ENCODE peak calls at places on chromosomes 7 and 10, in ten cellular contexts. One of them, this sample, is unnamed.

GRCh38 chr10:131857156-131858117 is 43.4 kb upstream of the PPP2R2D start:
- DNase-seq in NCI-H82: no peak
- DNase-seq in cerebellar nuclear complex: no peak
- DNase-seq in KG1: no peak
- DNase-seq in skeletal muscle cell: no peak
- DNase-seq in activated CD4-positive, alpha-beta T cell treated with anti-CD3 and anti-CD28 coated beads, Interleukin-2, amount 50 U/mL, for 1 hour: no peak
- DNase-seq in RWPE1: no peak
- DNase-seq in AG10803: no peak
- DNase-seq in ovary: no peak
- DNase-seq in ELF-1: no peak
- DNase-seq in this sample: no peak

GRCh38 chr10:93390691-93391090 is 91.4 kb downstream of the MYOF start:
- DNase-seq in NCI-H82: no peak
- DNase-seq in cerebellar nuclear complex: no peak
- DNase-seq in KG1: no peak
- DNase-seq in skeletal muscle cell: no peak
- DNase-seq in activated CD4-positive, alpha-beta T cell treated with anti-CD3 and anti-CD28 coated beads, Interleukin-2, amount 50 U/mL, for 1 hour: no peak
- DNase-seq in RWPE1: no peak
- DNase-seq in AG10803: peak; percentile 48
- DNase-seq in ovary: no peak
- DNase-seq in ELF-1: no peak
- DNase-seq in this sample: no peak

GRCh38 chr10:109974509-109975191 is 33.1 kb upstream of the ADD3 start:
- DNase-seq in NCI-H82: no peak
- DNase-seq in cerebellar nuclear complex: no peak
- DNase-seq in KG1: no peak
- DNase-seq in skeletal muscle cell: no peak
- DNase-seq in activated CD4-positive, alpha-beta T cell treated with anti-CD3 and anti-CD28 coated beads, Interleukin-2, amount 50 U/mL, for 1 hour: no peak
- DNase-seq in RWPE1: no peak
- DNase-seq in AG10803: no peak
- DNase-seq in ovary: no peak
- DNase-seq in ELF-1: no peak
- DNase-seq in this sample: no peak

GRCh38 chr10:3761111-3761686 is 23.8 kb downstream of the KLF6 start:
- DNase-seq in NCI-H82: no peak
- DNase-seq in cerebellar nuclear complex: no peak
- DNase-seq in KG1: no peak
- DNase-seq in skeletal muscle cell: no peak
- DNase-seq in activated CD4-positive, alpha-beta T cell treated with anti-CD3 and anti-CD28 coated beads, Interleukin-2, amount 50 U/mL, for 1 hour: no peak
- DNase-seq in RWPE1: no peak
- DNase-seq in AG10803: no peak
- DNase-seq in ovary: no peak
- DNase-seq in ELF-1: no peak
- DNase-seq in this sample: no peak

GRCh38 chr7:29609162-29610030 is 45.8 kb downstream of the PRR15 start:
- DNase-seq in NCI-H82: peak; percentile 14
- DNase-seq in cerebellar nuclear complex: peak; percentile 32
- DNase-seq in KG1: no peak
- DNase-seq in skeletal muscle cell: no peak
- DNase-seq in activated CD4-positive, alpha-beta T cell treated with anti-CD3 and anti-CD28 coated beads, Interleukin-2, amount 50 U/mL, for 1 hour: no peak
- DNase-seq in RWPE1: peak; percentile 84
- DNase-seq in AG10803: peak; percentile 76
- DNase-seq in ovary: no peak
- DNase-seq in ELF-1: peak; percentile 64
- DNase-seq in this sample: no peak

GRCh38 chr7:30450123-30450982 is 28.2 kb downstream of the NOD1 start:
- DNase-seq in NCI-H82: no peak
- DNase-seq in cerebellar nuclear complex: no peak
- DNase-seq in KG1: no peak
- DNase-seq in skeletal muscle cell: no peak
- DNase-seq in activated CD4-positive, alpha-beta T cell treated with anti-CD3 and anti-CD28 coated beads, Interleukin-2, amount 50 U/mL, for 1 hour: no peak
- DNase-seq in RWPE1: no peak
- DNase-seq in AG10803: no peak
- DNase-seq in ovary: no peak
- DNase-seq in ELF-1: peak; percentile 46
- DNase-seq in this sample: no peak

GRCh38 chr10:4867520-4868356 is 41.7 kb downstream of the AKR1E2 start:
- DNase-seq in NCI-H82: no peak
- DNase-seq in cerebellar nuclear complex: no peak
- DNase-seq in KG1: no peak
- DNase-seq in skeletal muscle cell: no peak
- DNase-seq in activated CD4-positive, alpha-beta T cell treated with anti-CD3 and anti-CD28 coated beads, Interleukin-2, amount 50 U/mL, for 1 hour: no peak
- DNase-seq in RWPE1: no peak
- DNase-seq in AG10803: no peak
- DNase-seq in ovary: no peak
- DNase-seq in ELF-1: peak; percentile 34
- DNase-seq in this sample: no peak

GRCh38 chr7:142961595-142961972 is 579 bp downstream of the KEL start:
- DNase-seq in NCI-H82: no peak
- DNase-seq in cerebellar nuclear complex: no peak
- DNase-seq in KG1: no peak
- DNase-seq in skeletal muscle cell: no peak
- DNase-seq in activated CD4-positive, alpha-beta T cell treated with anti-CD3 and anti-CD28 coated beads, Interleukin-2, amount 50 U/mL, for 1 hour: no peak
- DNase-seq in RWPE1: no peak
- DNase-seq in AG10803: no peak
- DNase-seq in ovary: no peak
- DNase-seq in ELF-1: no peak
- DNase-seq in this sample: no peak

GRCh38 chr10:77816311-77816710 is 110.2 kb downstream of the DLG5 start:
- DNase-seq in NCI-H82: no peak
- DNase-seq in cerebellar nuclear complex: no peak
- DNase-seq in KG1: no peak
- DNase-seq in skeletal muscle cell: no peak
- DNase-seq in activated CD4-positive, alpha-beta T cell treated with anti-CD3 and anti-CD28 coated beads, Interleukin-2, amount 50 U/mL, for 1 hour: no peak
- DNase-seq in RWPE1: no peak
- DNase-seq in AG10803: no peak
- DNase-seq in ovary: no peak
- DNase-seq in ELF-1: no peak
- DNase-seq in this sample: no peak

GRCh38 chr7:143507094-143507518 is 29.4 kb downstream of the TAS2R41 start:
- DNase-seq in NCI-H82: no peak
- DNase-seq in cerebellar nuclear complex: no peak
- DNase-seq in KG1: no peak
- DNase-seq in skeletal muscle cell: no peak
- DNase-seq in activated CD4-positive, alpha-beta T cell treated with anti-CD3 and anti-CD28 coated beads, Interleukin-2, amount 50 U/mL, for 1 hour: no peak
- DNase-seq in RWPE1: no peak
- DNase-seq in AG10803: no peak
- DNase-seq in ovary: no peak
- DNase-seq in ELF-1: no peak
- DNase-seq in this sample: no peak

GRCh38 chr7:28138837-28139236 is 41.8 kb downstream of the JAZF1 start:
- DNase-seq in NCI-H82: no peak
- DNase-seq in cerebellar nuclear complex: no peak
- DNase-seq in KG1: no peak
- DNase-seq in skeletal muscle cell: no peak
- DNase-seq in activated CD4-positive, alpha-beta T cell treated with anti-CD3 and anti-CD28 coated beads, Interleukin-2, amount 50 U/mL, for 1 hour: no peak
- DNase-seq in RWPE1: no peak
- DNase-seq in AG10803: no peak
- DNase-seq in ovary: no peak
- DNase-seq in ELF-1: no peak
- DNase-seq in this sample: no peak

GRCh38 chr7:77242068-77242467 is 42.4 kb upstream of the FGL2 start:
- DNase-seq in NCI-H82: no peak
- DNase-seq in cerebellar nuclear complex: no peak
- DNase-seq in KG1: no peak
- DNase-seq in skeletal muscle cell: no peak
- DNase-seq in activated CD4-positive, alpha-beta T cell treated with anti-CD3 and anti-CD28 coated beads, Interleukin-2, amount 50 U/mL, for 1 hour: no peak
- DNase-seq in RWPE1: no peak
- DNase-seq in AG10803: no peak
- DNase-seq in ovary: no peak
- DNase-seq in ELF-1: no peak
- DNase-seq in this sample: no peak

GRCh38 chr10:77493851-77494788 is 143.5 kb downstream of the KCNMA1 start:
- DNase-seq in NCI-H82: peak; percentile 60
- DNase-seq in cerebellar nuclear complex: no peak
- DNase-seq in KG1: no peak
- DNase-seq in skeletal muscle cell: no peak
- DNase-seq in activated CD4-positive, alpha-beta T cell treated with anti-CD3 and anti-CD28 coated beads, Interleukin-2, amount 50 U/mL, for 1 hour: no peak
- DNase-seq in RWPE1: peak; percentile 39
- DNase-seq in AG10803: peak; percentile 37
- DNase-seq in ovary: no peak
- DNase-seq in ELF-1: peak; percentile 52
- DNase-seq in this sample: no peak

GRCh38 chr7:137772748-137773147 is 74.0 kb downstream of the DGKI start:
- DNase-seq in NCI-H82: no peak
- DNase-seq in cerebellar nuclear complex: no peak
- DNase-seq in KG1: no peak
- DNase-seq in skeletal muscle cell: peak; percentile 76
- DNase-seq in activated CD4-positive, alpha-beta T cell treated with anti-CD3 and anti-CD28 coated beads, Interleukin-2, amount 50 U/mL, for 1 hour: no peak
- DNase-seq in RWPE1: no peak
- DNase-seq in AG10803: peak; percentile 79
- DNase-seq in ovary: no peak
- DNase-seq in ELF-1: no peak
- DNase-seq in this sample: no peak

GRCh38 chr7:138267934-138268333 is 191.7 kb downstream of the AKR1D1 start:
- DNase-seq in NCI-H82: no peak
- DNase-seq in cerebellar nuclear complex: no peak
- DNase-seq in KG1: no peak
- DNase-seq in skeletal muscle cell: no peak
- DNase-seq in activated CD4-positive, alpha-beta T cell treated with anti-CD3 and anti-CD28 coated beads, Interleukin-2, amount 50 U/mL, for 1 hour: no peak
- DNase-seq in RWPE1: no peak
- DNase-seq in AG10803: no peak
- DNase-seq in ovary: no peak
- DNase-seq in ELF-1: no peak
- DNase-seq in this sample: no peak

GRCh38 chr10:44998146-44998631 is 2.5 kb upstream of the ZNF22 start:
- DNase-seq in NCI-H82: no peak
- DNase-seq in cerebellar nuclear complex: no peak
- DNase-seq in KG1: no peak
- DNase-seq in skeletal muscle cell: no peak
- DNase-seq in activated CD4-positive, alpha-beta T cell treated with anti-CD3 and anti-CD28 coated beads, Interleukin-2, amount 50 U/mL, for 1 hour: no peak
- DNase-seq in RWPE1: no peak
- DNase-seq in AG10803: no peak
- DNase-seq in ovary: no peak
- DNase-seq in ELF-1: no peak
- DNase-seq in this sample: no peak

GRCh38 chr10:22244001-22244400 is 26.2 kb upstream of the EBLN1 start:
- DNase-seq in NCI-H82: peak; percentile 1
- DNase-seq in cerebellar nuclear complex: no peak
- DNase-seq in KG1: no peak
- DNase-seq in skeletal muscle cell: no peak
- DNase-seq in activated CD4-positive, alpha-beta T cell treated with anti-CD3 and anti-CD28 coated beads, Interleukin-2, amount 50 U/mL, for 1 hour: peak; percentile 2
- DNase-seq in RWPE1: no peak
- DNase-seq in AG10803: no peak
- DNase-seq in ovary: no peak
- DNase-seq in ELF-1: no peak
- DNase-seq in this sample: no peak

GRCh38 chr7:107234436-107234835 is 65.6 kb downstream of the HBP1 start:
- DNase-seq in NCI-H82: peak; percentile 12
- DNase-seq in cerebellar nuclear complex: peak; percentile 17
- DNase-seq in KG1: no peak
- DNase-seq in skeletal muscle cell: no peak
- DNase-seq in activated CD4-positive, alpha-beta T cell treated with anti-CD3 and anti-CD28 coated beads, Interleukin-2, amount 50 U/mL, for 1 hour: no peak
- DNase-seq in RWPE1: no peak
- DNase-seq in AG10803: no peak
- DNase-seq in ovary: no peak
- DNase-seq in ELF-1: no peak
- DNase-seq in this sample: peak; percentile 37

GRCh38 chr10:115432188-115432819 is 339.1 kb downstream of the ATRNL1 start:
- DNase-seq in NCI-H82: peak; percentile 57
- DNase-seq in cerebellar nuclear complex: no peak
- DNase-seq in KG1: no peak
- DNase-seq in skeletal muscle cell: peak; percentile 6
- DNase-seq in activated CD4-positive, alpha-beta T cell treated with anti-CD3 and anti-CD28 coated beads, Interleukin-2, amount 50 U/mL, for 1 hour: no peak
- DNase-seq in RWPE1: no peak
- DNase-seq in AG10803: peak; percentile 0
- DNase-seq in ovary: no peak
- DNase-seq in ELF-1: no peak
- DNase-seq in this sample: peak; percentile 1

GRCh38 chr10:19628767-19629443 is 187.3 kb upstream of the PLXDC2 start:
- DNase-seq in NCI-H82: no peak
- DNase-seq in cerebellar nuclear complex: no peak
- DNase-seq in KG1: no peak
- DNase-seq in skeletal muscle cell: no peak
- DNase-seq in activated CD4-positive, alpha-beta T cell treated with anti-CD3 and anti-CD28 coated beads, Interleukin-2, amount 50 U/mL, for 1 hour: no peak
- DNase-seq in RWPE1: no peak
- DNase-seq in AG10803: peak; percentile 7
- DNase-seq in ovary: no peak
- DNase-seq in ELF-1: peak; percentile 8
- DNase-seq in this sample: no peak

GRCh38 chr10:16809074-16809718 is 8.0 kb downstream of the RSU1 start:
- DNase-seq in NCI-H82: peak; percentile 76
- DNase-seq in cerebellar nuclear complex: no peak
- DNase-seq in KG1: no peak
- DNase-seq in skeletal muscle cell: no peak
- DNase-seq in activated CD4-positive, alpha-beta T cell treated with anti-CD3 and anti-CD28 coated beads, Interleukin-2, amount 50 U/mL, for 1 hour: peak; percentile 55
- DNase-seq in RWPE1: no peak
- DNase-seq in AG10803: peak; percentile 33
- DNase-seq in ovary: no peak
- DNase-seq in ELF-1: peak; percentile 57
- DNase-seq in this sample: peak; percentile 16

GRCh38 chr7:158740013-158740656 is 35.5 kb upstream of the NCAPG2 start:
- DNase-seq in NCI-H82: no peak
- DNase-seq in cerebellar nuclear complex: no peak
- DNase-seq in KG1: peak; percentile 15
- DNase-seq in skeletal muscle cell: peak; percentile 67
- DNase-seq in activated CD4-positive, alpha-beta T cell treated with anti-CD3 and anti-CD28 coated beads, Interleukin-2, amount 50 U/mL, for 1 hour: no peak
- DNase-seq in RWPE1: peak; percentile 21
- DNase-seq in AG10803: peak; percentile 62
- DNase-seq in ovary: peak; percentile 69
- DNase-seq in ELF-1: no peak
- DNase-seq in this sample: no peak

GRCh38 chr7:143882020-143882610 is 19.9 kb downstream of the TCAF1 start:
- DNase-seq in NCI-H82: peak; percentile 78
- DNase-seq in cerebellar nuclear complex: peak; percentile 55
- DNase-seq in KG1: no peak
- DNase-seq in skeletal muscle cell: peak; percentile 78
- DNase-seq in activated CD4-positive, alpha-beta T cell treated with anti-CD3 and anti-CD28 coated beads, Interleukin-2, amount 50 U/mL, for 1 hour: no peak
- DNase-seq in RWPE1: no peak
- DNase-seq in AG10803: peak; percentile 51
- DNase-seq in ovary: peak; percentile 88
- DNase-seq in ELF-1: peak; percentile 91
- DNase-seq in this sample: peak; percentile 88

GRCh38 chr10:14416308-14416700 is 85.6 kb upstream of the FRMD4A start:
- DNase-seq in NCI-H82: no peak
- DNase-seq in cerebellar nuclear complex: no peak
- DNase-seq in KG1: no peak
- DNase-seq in skeletal muscle cell: no peak
- DNase-seq in activated CD4-positive, alpha-beta T cell treated with anti-CD3 and anti-CD28 coated beads, Interleukin-2, amount 50 U/mL, for 1 hour: no peak
- DNase-seq in RWPE1: peak; percentile 56
- DNase-seq in AG10803: no peak
- DNase-seq in ovary: no peak
- DNase-seq in ELF-1: peak; percentile 77
- DNase-seq in this sample: no peak

GRCh38 chr7:31986878-31987518 is 83.2 kb downstream of the PDE1C start:
- DNase-seq in NCI-H82: no peak
- DNase-seq in cerebellar nuclear complex: no peak
- DNase-seq in KG1: no peak
- DNase-seq in skeletal muscle cell: no peak
- DNase-seq in activated CD4-positive, alpha-beta T cell treated with anti-CD3 and anti-CD28 coated beads, Interleukin-2, amount 50 U/mL, for 1 hour: no peak
- DNase-seq in RWPE1: no peak
- DNase-seq in AG10803: peak; percentile 42
- DNase-seq in ovary: no peak
- DNase-seq in ELF-1: no peak
- DNase-seq in this sample: no peak

GRCh38 chr10:31745612-31746376 is 182.8 kb downstream of the ARHGAP12 start:
- DNase-seq in NCI-H82: no peak
- DNase-seq in cerebellar nuclear complex: no peak
- DNase-seq in KG1: no peak
- DNase-seq in skeletal muscle cell: peak; percentile 90
- DNase-seq in activated CD4-positive, alpha-beta T cell treated with anti-CD3 and anti-CD28 coated beads, Interleukin-2, amount 50 U/mL, for 1 hour: no peak
- DNase-seq in RWPE1: peak; percentile 85
- DNase-seq in AG10803: peak; percentile 92
- DNase-seq in ovary: no peak
- DNase-seq in ELF-1: no peak
- DNase-seq in this sample: no peak

GRCh38 chr10:103139803-103140202 is 53.3 kb downstream of the NT5C2 start:
- DNase-seq in NCI-H82: no peak
- DNase-seq in cerebellar nuclear complex: no peak
- DNase-seq in KG1: no peak
- DNase-seq in skeletal muscle cell: no peak
- DNase-seq in activated CD4-positive, alpha-beta T cell treated with anti-CD3 and anti-CD28 coated beads, Interleukin-2, amount 50 U/mL, for 1 hour: no peak
- DNase-seq in RWPE1: no peak
- DNase-seq in AG10803: no peak
- DNase-seq in ovary: no peak
- DNase-seq in ELF-1: no peak
- DNase-seq in this sample: no peak

GRCh38 chr7:132485600-132486594 is 90.4 kb downstream of the PLXNA4 start:
- DNase-seq in NCI-H82: no peak
- DNase-seq in cerebellar nuclear complex: no peak
- DNase-seq in KG1: no peak
- DNase-seq in skeletal muscle cell: no peak
- DNase-seq in activated CD4-positive, alpha-beta T cell treated with anti-CD3 and anti-CD28 coated beads, Interleukin-2, amount 50 U/mL, for 1 hour: peak; percentile 18
- DNase-seq in RWPE1: no peak
- DNase-seq in AG10803: no peak
- DNase-seq in ovary: no peak
- DNase-seq in ELF-1: no peak
- DNase-seq in this sample: no peak